ENCODE peak calls at places on chromosomes 12 and 14, in four cellular contexts. One of them, this sample, is unnamed.

GRCh38 chr14:61218765-61219164 is 62.4 kb downstream of the TMEM30B start:
- DNase-seq in K562: no peak
- DNase-seq in GM12878: no peak
- DNase-seq in IMR-90: no peak
- DNase-seq in this sample: no peak

GRCh38 chr14:77498120-77498979 is at the start of gene ISM2:
- DNase-seq in K562: peak; percentile 80
- DNase-seq in IMR-90: peak; percentile 28
- DNase-seq in GM12878: no peak
- DNase-seq in this sample: peak; percentile 32

GRCh38 chr12:20701106-20701505 is 6.0 kb downstream of the SLCO1C1 start:
- DNase-seq in GM12878: no peak
- DNase-seq in K562: no peak
- DNase-seq in IMR-90: no peak
- DNase-seq in this sample: no peak

GRCh38 chr12:118480235-118480634 is 103.9 kb downstream of the SUDS3 start:
- DNase-seq in K562: no peak
- DNase-seq in IMR-90: no peak
- DNase-seq in GM12878: no peak
- DNase-seq in this sample: no peak

GRCh38 chr14:52780893-52781292 is 10.5 kb downstream of the GNPNAT1 start:
- DNase-seq in GM12878: no peak
- DNase-seq in IMR-90: no peak
- DNase-seq in K562: no peak
- DNase-seq in this sample: no peak

GRCh38 chr12:85683051-85683450 is 153.2 kb downstream of the RASSF9 start:
- DNase-seq in K562: no peak
- DNase-seq in GM12878: no peak
- DNase-seq in IMR-90: no peak
- DNase-seq in this sample: no peak

GRCh38 chr12:49331360-49332222 is 5.4 kb downstream of the C1QL4 start:
- DNase-seq in K562: peak; percentile 65
- DNase-seq in IMR-90: peak; percentile 76
- DNase-seq in GM12878: no peak
- DNase-seq in this sample: peak; percentile 83

GRCh38 chr12:100611031-100611430 is 37.5 kb downstream of the GAS2L3 start:
- DNase-seq in K562: no peak
- DNase-seq in IMR-90: peak; percentile 32
- DNase-seq in GM12878: no peak
- DNase-seq in this sample: no peak

GRCh38 chr14:104536942-104537612 is 42.5 kb upstream of the C14orf180 start:
- DNase-seq in K562: no peak
- DNase-seq in IMR-90: peak; percentile 40
- DNase-seq in GM12878: no peak
- DNase-seq in this sample: peak; percentile 58

GRCh38 chr12:64691227-64691792 is 67.9 kb downstream of the GNS start:
- DNase-seq in GM12878: no peak
- DNase-seq in IMR-90: no peak
- DNase-seq in K562: no peak
- DNase-seq in this sample: no peak

GRCh38 chr12:236445-236844 is 22.5 kb upstream of the SLC6A12 start:
- DNase-seq in GM12878: no peak
- DNase-seq in K562: no peak
- DNase-seq in IMR-90: no peak
- DNase-seq in this sample: no peak

GRCh38 chr12:25386823-25387134 is 136.1 kb upstream of the KRAS start:
- DNase-seq in K562: no peak
- DNase-seq in GM12878: no peak
- DNase-seq in IMR-90: no peak
- DNase-seq in this sample: peak; percentile 9

GRCh38 chr12:58414398-58414871 is 473.1 kb downstream of the ATP23 start:
- DNase-seq in GM12878: no peak
- DNase-seq in K562: no peak
- DNase-seq in IMR-90: peak; percentile 89
- DNase-seq in this sample: no peak

GRCh38 chr12:124565071-124565491 is 2.3 kb downstream of the NCOR2 start:
- DNase-seq in IMR-90: no peak
- DNase-seq in K562: no peak
- DNase-seq in GM12878: no peak
- DNase-seq in this sample: no peak

GRCh38 chr14:90599748-90600507 is 203.1 kb downstream of the CALM1 start:
- DNase-seq in IMR-90: peak; percentile 46
- DNase-seq in GM12878: no peak
- DNase-seq in K562: no peak
- DNase-seq in this sample: peak; percentile 35

GRCh38 chr12:96880220-96880619 is 26.8 kb upstream of the NEDD1 start:
- DNase-seq in GM12878: no peak
- DNase-seq in K562: no peak
- DNase-seq in IMR-90: no peak
- DNase-seq in this sample: no peak

GRCh38 chr12:92070864-92071445 is 74.7 kb downstream of the BTG1 start:
- DNase-seq in IMR-90: peak; percentile 70
- DNase-seq in GM12878: no peak
- DNase-seq in K562: no peak
- DNase-seq in this sample: peak; percentile 94

GRCh38 chr12:93573552-93574223 is 1.2 kb downstream of the SOCS2 start:
- DNase-seq in GM12878: no peak
- DNase-seq in IMR-90: peak; percentile 69
- DNase-seq in K562: no peak
- DNase-seq in this sample: no peak

GRCh38 chr12:7602287-7602686 is 63.4 kb downstream of the APOBEC1 start:
- DNase-seq in GM12878: no peak
- DNase-seq in IMR-90: peak; percentile 11
- DNase-seq in K562: no peak
- DNase-seq in this sample: no peak

GRCh38 chr12:114166360-114166759 is 200.2 kb upstream of the RBM19 start:
- DNase-seq in K562: peak; percentile 58
- DNase-seq in IMR-90: peak; percentile 60
- DNase-seq in GM12878: no peak
- DNase-seq in this sample: peak; percentile 49

GRCh38 chr14:96274122-96274910 is 18.3 kb downstream of the BDKRB1 start:
- DNase-seq in GM12878: no peak
- DNase-seq in IMR-90: peak; percentile 97
- DNase-seq in K562: no peak
- DNase-seq in this sample: no peak

GRCh38 chr12:58458093-58458492 is 462.2 kb downstream of the LRIG3 start:
- DNase-seq in K562: no peak
- DNase-seq in GM12878: no peak
- DNase-seq in IMR-90: peak; percentile 39
- DNase-seq in this sample: no peak

GRCh38 chr14:76514599-76514998 is 138.7 kb downstream of the ESRRB start:
- DNase-seq in GM12878: no peak
- DNase-seq in K562: peak; percentile 43
- DNase-seq in IMR-90: peak; percentile 2
- DNase-seq in this sample: peak; percentile 63

GRCh38 chr12:110948041-110948440 is 27.7 kb upstream of the MYL2 start:
- DNase-seq in K562: no peak
- DNase-seq in GM12878: no peak
- DNase-seq in IMR-90: no peak
- DNase-seq in this sample: no peak

GRCh38 chr12:121784460-121784859 is 9.0 kb downstream of the RHOF start:
- DNase-seq in IMR-90: peak; percentile 93
- DNase-seq in K562: no peak
- DNase-seq in GM12878: no peak
- DNase-seq in this sample: peak; percentile 64

GRCh38 chr12:105378821-105379400 is 48.4 kb downstream of the C12orf75 start:
- DNase-seq in GM12878: no peak
- DNase-seq in K562: no peak
- DNase-seq in IMR-90: no peak
- DNase-seq in this sample: peak; percentile 48

GRCh38 chr12:57619434-57620244 is 8.4 kb downstream of the ARHGEF25 start:
- DNase-seq in IMR-90: no peak
- DNase-seq in K562: no peak
- DNase-seq in GM12878: no peak
- DNase-seq in this sample: no peak

GRCh38 chr12:51127050-51127729 is 43.8 kb upstream of the CSRNP2 start:
- DNase-seq in IMR-90: peak; percentile 34
- DNase-seq in GM12878: no peak
- DNase-seq in K562: no peak
- DNase-seq in this sample: no peak

GRCh38 chr14:77161011-77161410 is 19.4 kb upstream of the ZDHHC22 start:
- DNase-seq in GM12878: no peak
- DNase-seq in K562: no peak
- DNase-seq in IMR-90: no peak
- DNase-seq in this sample: no peak

GRCh38 chr14:68476212-68476964 is 316.5 kb downstream of the ZFP36L1 start:
- DNase-seq in IMR-90: peak; percentile 84
- DNase-seq in K562: no peak
- DNase-seq in GM12878: peak; percentile 93
- DNase-seq in this sample: peak; percentile 51

GRCh38 chr12:109841356-109841755 is 8.2 kb upstream of the TRPV4 start:
- DNase-seq in IMR-90: no peak
- DNase-seq in GM12878: no peak
- DNase-seq in K562: no peak
- DNase-seq in this sample: no peak

GRCh38 chr12:109847166-109847700 is 14.0 kb upstream of the TRPV4 start:
- DNase-seq in K562: no peak
- DNase-seq in GM12878: no peak
- DNase-seq in IMR-90: no peak
- DNase-seq in this sample: no peak

GRCh38 chr12:109842021-109842420 is 8.8 kb upstream of the TRPV4 start:
- DNase-seq in GM12878: no peak
- DNase-seq in IMR-90: no peak
- DNase-seq in K562: no peak
- DNase-seq in this sample: no peak

GRCh38 chr12:109844091-109844490 is 10.9 kb upstream of the TRPV4 start:
- DNase-seq in K562: no peak
- DNase-seq in IMR-90: no peak
- DNase-seq in GM12878: no peak
- DNase-seq in this sample: no peak

DNA sequence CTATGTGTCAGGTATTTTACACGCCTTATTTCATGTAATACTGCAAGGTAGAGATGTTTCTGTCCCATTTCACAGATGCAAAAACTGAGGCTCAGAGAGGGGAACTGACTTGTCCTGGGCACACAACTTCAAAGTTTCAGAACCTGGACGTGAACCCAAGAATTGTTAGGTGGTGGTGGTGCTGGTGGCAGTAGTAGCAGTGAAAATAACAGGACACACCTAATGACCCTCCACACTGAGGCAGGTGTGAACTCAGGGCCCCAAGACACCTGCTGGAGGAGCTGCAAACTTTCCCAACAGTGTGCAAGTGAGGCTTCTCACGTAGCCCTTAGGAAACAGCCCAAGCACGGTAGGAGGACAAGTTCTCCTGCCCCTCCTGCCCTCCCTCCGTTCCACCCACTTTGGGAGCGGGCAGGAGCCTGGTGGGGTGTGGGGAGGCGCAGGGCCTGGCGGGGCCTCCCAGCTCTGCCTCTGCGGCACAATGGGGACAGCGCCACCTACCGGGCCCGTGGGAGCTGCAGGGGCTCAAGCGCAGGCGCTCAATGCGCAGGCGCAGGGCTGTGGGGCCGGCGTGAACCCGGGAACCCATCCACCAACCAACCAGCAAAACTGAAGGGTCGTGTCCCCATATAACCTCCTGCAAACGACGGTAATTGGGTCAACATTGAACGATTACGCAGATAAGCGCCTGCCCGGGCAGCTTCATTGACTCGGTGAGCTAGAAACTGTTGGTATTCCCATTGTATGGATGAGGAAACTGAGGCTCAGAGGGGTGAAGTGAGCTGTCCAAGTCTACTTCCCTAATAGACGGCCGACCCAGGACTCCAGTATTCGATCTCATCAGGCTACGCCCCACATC is 12.0 kb upstream of the TRPV4 start:
- DNase-seq in IMR-90: peak; percentile 65
- DNase-seq in K562: peak; percentile 97
- DNase-seq in GM12878: peak; percentile 42
- DNase-seq in this sample: peak; percentile 88
- TF ChIP-seq SMC3 in IMR-90: peak; percentile 74
- TF ChIP-seq SMC3 in K562: peak; percentile 56
- TF ChIP-seq SMC3 in GM12878: peak; percentile 61
- TF ChIP-seq SMC3 in this sample: peak; percentile 92

GRCh38 chr14:75427126-75427481 is 718 bp upstream of the JDP2 start:
- DNase-seq in GM12878: no peak
- DNase-seq in IMR-90: no peak
- DNase-seq in K562: no peak
- DNase-seq in this sample: no peak

GRCh38 chr14:75427482-75428229 is at the start of gene JDP2:
- DNase-seq in K562: peak; percentile 66
- DNase-seq in IMR-90: peak; percentile 76
- DNase-seq in GM12878: no peak
- DNase-seq in this sample: peak; percentile 64

GRCh38 chr14:75430106-75430505 is 2.3 kb downstream of the JDP2 start:
- DNase-seq in GM12878: no peak
- DNase-seq in K562: no peak
- DNase-seq in IMR-90: peak; percentile 59
- DNase-seq in this sample: no peak

GRCh38 chr14:75429562-75429961 is 1.7 kb downstream of the JDP2 start:
- DNase-seq in GM12878: no peak
- DNase-seq in IMR-90: no peak
- DNase-seq in K562: no peak
- DNase-seq in this sample: no peak

GRCh38 chr14:75428230-75429104 is 645 bp downstream of the JDP2 start:
- DNase-seq in K562: peak; percentile 74
- DNase-seq in IMR-90: no peak
- DNase-seq in GM12878: no peak
- DNase-seq in this sample: peak; percentile 46
- TF ChIP-seq ELK1 in K562: no peak
- TF ChIP-seq ELK1 in IMR-90: no peak
- TF ChIP-seq ELK1 in GM12878: no peak
- TF ChIP-seq ELK1 in this sample: no peak

GRCh38 chr12:102021540-102022246 is 40.1 kb downstream of the WASHC3 start:
- DNase-seq in IMR-90: no peak
- DNase-seq in GM12878: no peak
- DNase-seq in K562: no peak
- DNase-seq in this sample: no peak

GRCh38 chr12:102022286-102022685 is 39.5 kb downstream of the WASHC3 start:
- DNase-seq in GM12878: no peak
- DNase-seq in K562: no peak
- DNase-seq in IMR-90: no peak
- DNase-seq in this sample: no peak

GRCh38 chr12:102016472-102016871 is 45.3 kb downstream of the WASHC3 start:
- DNase-seq in GM12878: no peak
- DNase-seq in K562: no peak
- DNase-seq in IMR-90: peak; percentile 7
- DNase-seq in this sample: no peak
- TF ChIP-seq SMC3 in GM12878: no peak
- TF ChIP-seq SMC3 in K562: no peak
- TF ChIP-seq SMC3 in IMR-90: no peak
- TF ChIP-seq SMC3 in this sample: no peak

GRCh38 chr12:129765719-129766118 is 138.1 kb downstream of the TMEM132D start:
- DNase-seq in GM12878: no peak
- DNase-seq in IMR-90: no peak
- DNase-seq in K562: no peak
- DNase-seq in this sample: no peak

GRCh38 chr12:129776977-129777667 is 126.7 kb downstream of the TMEM132D start:
- DNase-seq in IMR-90: no peak
- DNase-seq in K562: no peak
- DNase-seq in GM12878: no peak
- DNase-seq in this sample: no peak

GRCh38 chr12:129772463-129773169 is 131.2 kb downstream of the TMEM132D start:
- DNase-seq in IMR-90: no peak
- DNase-seq in K562: no peak
- DNase-seq in GM12878: no peak
- DNase-seq in this sample: no peak

GRCh38 chr12:129773170-129773493 is 130.7 kb downstream of the TMEM132D start:
- DNase-seq in K562: no peak
- DNase-seq in IMR-90: no peak
- DNase-seq in GM12878: no peak
- DNase-seq in this sample: no peak

GRCh38 chr12:129771238-129771637 is 132.6 kb downstream of the TMEM132D start:
- DNase-seq in K562: no peak
- DNase-seq in IMR-90: no peak
- DNase-seq in GM12878: no peak
- DNase-seq in this sample: no peak
- TF ChIP-seq ELK1 in K562: no peak
- TF ChIP-seq ELK1 in IMR-90: no peak
- TF ChIP-seq ELK1 in GM12878: no peak
- TF ChIP-seq ELK1 in this sample: no peak

This sample was measured in A549.